ENCODE peak calls at places on chromosomes 7 and 10, in eight cellular contexts. X is mucosa of descending colon, T is testis, P is brain microvascular endothelial cell, W is A549, Z is Panc1, C is endothelial cell of umbilical vein, O is dorsolateral prefrontal cortex. B is an unnamed sample.

GRCh38 chr7:66946545-66946944 is 25.5 kb downstream of the TMEM248 start:
- DNase-seq in X (no peak), T (no peak), P (no peak), W (no peak), Z (no peak), C (peak), O (no peak), B (no peak)

GRCh38 chr7:128076831-128077271 is 45.6 kb upstream of the LRRC4 start:
- DNase-seq in X (peak), T (peak), P (no peak), W (no peak), Z (no peak), C (no peak), O (no peak), B (no peak)

GRCh38 chr7:156684661-156685060 is 44.1 kb downstream of the RNF32 start:
- DNase-seq in X (no peak), T (no peak), P (no peak), W (no peak), Z (no peak), C (no peak), O (no peak), B (no peak)

GRCh38 chr10:79111427-79111826 is 42.7 kb downstream of the ZMIZ1 start:
- DNase-seq in X (no peak), T (no peak), P (peak), W (peak), Z (no peak), C (no peak), O (no peak), B (peak)

GRCh38 chr10:132691711-132692153 is 94.2 kb downstream of the NKX6-2 start:
- DNase-seq in X (peak), T (no peak), P (no peak), W (no peak), Z (no peak), C (no peak), O (peak), B (no peak)

GRCh38 chr10:106011189-106011744 is 1153.2 kb downstream of the SORCS1 start:
- DNase-seq in X (no peak), T (no peak), P (no peak), W (no peak), Z (no peak), C (no peak), O (no peak), B (no peak)

GRCh38 chr10:87095241-87095945 is 387 bp downstream of the SHLD2 start:
- DNase-seq in X (peak), T (peak), P (peak), W (peak), Z (no peak), C (peak), O (peak), B (no peak)

GRCh38 chr10:17454181-17454800 is at the start of gene ST8SIA6:
- DNase-seq in X (peak), T (peak), P (peak), W (peak), Z (no peak), C (peak), O (no peak), B (no peak)

GRCh38 chr7:91941450-91941849 is 788 bp downstream of the AKAP9 start:
- DNase-seq in X (peak), T (peak), P (peak), W (no peak), Z (no peak), C (peak), O (no peak), B (no peak)

GRCh38 chr10:132466520-132467463 is 69.8 kb downstream of the PWWP2B start:
- DNase-seq in X (peak), T (no peak), P (no peak), W (no peak), Z (no peak), C (no peak), O (peak), B (no peak)

GRCh38 chr10:49569031-49569765 is 30.3 kb upstream of the ERCC6 start:
- DNase-seq in X (no peak), T (no peak), P (peak), W (no peak), Z (no peak), C (no peak), O (no peak), B (no peak)

GRCh38 chr10:12482586-12482985 is 133.2 kb downstream of the CAMK1D start:
- DNase-seq in X (no peak), T (no peak), P (no peak), W (no peak), Z (no peak), C (no peak), O (no peak), B (no peak)

GRCh38 chr7:98754041-98754479 is 115.8 kb downstream of the TMEM130 start:
- DNase-seq in X (no peak), T (peak), P (no peak), W (no peak), Z (no peak), C (no peak), O (no peak), B (no peak)

GRCh38 chr10:18164093-18164492 is 23.9 kb downstream of the CACNB2 start:
- DNase-seq in X (no peak), T (no peak), P (peak), W (no peak), Z (no peak), C (no peak), O (no peak), B (no peak)

GRCh38 chr7:3244241-3244814 is 56.7 kb upstream of the SDK1 start:
- DNase-seq in X (no peak), T (no peak), P (peak), W (peak), Z (peak), C (peak), O (no peak), B (peak)

GRCh38 chr10:23869996-23870395 is 338.9 kb upstream of the KIAA1217 start:
- DNase-seq in X (no peak), T (no peak), P (no peak), W (no peak), Z (no peak), C (no peak), O (no peak), B (no peak)

GRCh38 chr10:126171555-126171954 is 216.7 kb downstream of the ADAM12 start:
- DNase-seq in X (no peak), T (no peak), P (peak), W (no peak), Z (no peak), C (no peak), O (no peak), B (no peak)

GRCh38 chr10:52740913-52741675 is 31.5 kb downstream of the MBL2 start:
- DNase-seq in X (peak), T (peak), P (peak), W (peak), Z (peak), C (peak), O (no peak), B (no peak)

GRCh38 chr10:7408003-7408493 is 2.8 kb downstream of the SFMBT2 start:
- DNase-seq in X (peak), T (peak), P (no peak), W (no peak), Z (no peak), C (peak), O (no peak), B (no peak)

GRCh38 chr7:90836937-90837336 is 240.8 kb downstream of the CDK14 start:
- DNase-seq in X (no peak), T (no peak), P (no peak), W (no peak), Z (no peak), C (no peak), O (no peak), B (no peak)

GRCh38 chr7:112596260-112596659 is 115.5 kb downstream of the LSMEM1 start:
- DNase-seq in X (no peak), T (no peak), P (peak), W (no peak), Z (no peak), C (no peak), O (no peak), B (no peak)

GRCh38 chr7:121531175-121532070 is 135.3 kb upstream of the FAM3C start:
- DNase-seq in X (no peak), T (no peak), P (peak), W (no peak), Z (no peak), C (peak), O (no peak), B (no peak)

GRCh38 chr10:27744478-27745379 is 890 bp downstream of the MKX start:
- DNase-seq in X (peak), T (peak), P (no peak), W (no peak), Z (no peak), C (peak), O (no peak), B (no peak)

GRCh38 chr10:27745380-27745718 is 270 bp downstream of the MKX start:
- DNase-seq in X (no peak), T (no peak), P (no peak), W (no peak), Z (no peak), C (no peak), O (no peak), B (no peak)

GRCh38 chr10:27745719-27746363 is at the start of gene MKX:
- DNase-seq in X (peak), T (peak), P (peak), W (no peak), Z (no peak), C (peak), O (no peak), B (no peak)

GRCh38 chr10:27747096-27747451 is 1.5 kb upstream of the MKX start:
- DNase-seq in X (no peak), T (peak), P (no peak), W (no peak), Z (no peak), C (no peak), O (no peak), B (no peak)

DNA sequence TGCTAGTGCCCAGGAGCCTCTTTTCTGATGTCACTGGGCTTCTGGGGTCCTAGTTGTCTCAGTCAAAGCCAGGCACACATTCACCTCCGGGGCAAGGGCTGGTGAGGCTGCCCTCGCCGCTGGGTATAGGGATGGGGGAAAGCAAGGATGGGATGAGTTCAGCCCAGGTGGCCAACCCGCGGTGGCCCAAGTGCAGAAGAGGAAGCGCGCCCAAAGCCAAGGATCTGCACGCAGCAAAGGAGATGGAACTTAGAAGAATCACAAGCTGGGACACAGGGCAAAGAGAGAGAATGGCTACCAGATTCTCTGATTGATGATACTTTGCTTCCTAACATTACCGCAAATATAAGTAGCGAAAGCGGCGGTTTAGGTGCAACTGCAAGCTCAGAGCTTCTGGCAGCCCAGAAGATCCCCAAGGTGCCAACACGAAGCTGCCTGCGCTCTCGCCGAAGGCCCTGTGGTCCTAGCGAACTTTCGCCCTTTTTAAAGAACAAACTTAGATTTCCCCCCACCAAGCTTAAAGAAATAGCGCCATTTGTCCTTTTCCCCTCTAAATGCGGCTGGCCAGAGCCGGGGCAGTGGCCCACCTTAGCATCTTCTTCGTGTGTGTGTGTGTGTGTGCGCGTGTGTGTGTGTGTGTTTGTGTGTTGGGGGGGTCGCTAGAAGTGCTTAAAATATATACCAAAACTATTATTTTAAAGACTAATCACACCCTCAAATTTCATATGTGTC is 911 bp upstream of the MKX start:
- DNase-seq in X (no peak), T (no peak), P (no peak), W (no peak), Z (no peak), C (no peak), O (no peak), B (no peak)
- H3K4me3 ChIP-seq in X (no peak), T (peak), P (peak), W (no peak), Z (no peak), C (no peak), O (peak), B (peak)

GRCh38 chr7:208128-208673 is 15.8 kb downstream of the FAM20C start:
- DNase-seq in X (no peak), T (no peak), P (no peak), W (no peak), Z (no peak), C (no peak), O (no peak), B (no peak)
- TF ChIP-seq CTCF in X (no peak), T (no peak), P (no peak), W (no peak), Z (no peak), C (no peak), O (no peak), B (no peak)

GRCh38 chr7:50798126-50798525 is 15.4 kb upstream of the GRB10 start:
- DNase-seq in X (no peak), T (no peak), P (no peak), W (no peak), Z (no peak), C (no peak), O (no peak), B (no peak)
- H3K4me3 ChIP-seq in X (no peak), T (no peak), P (no peak), W (no peak), Z (no peak), C (no peak), O (no peak), B (no peak)

GRCh38 chr7:12888727-12889126 is 201.3 kb downstream of the ARL4A start:
- DNase-seq in X (no peak), T (no peak), P (peak), W (no peak), Z (no peak), C (peak), O (no peak), B (no peak)
- TF ChIP-seq CTCF in X (no peak), T (no peak), P (no peak), W (no peak), Z (no peak), C (no peak), O (no peak), B (no peak)

GRCh38 chr10:3879073-3879472 is 94.1 kb upstream of the KLF6 start:
- DNase-seq in X (no peak), T (no peak), P (no peak), W (no peak), Z (no peak), C (no peak), O (no peak), B (no peak)
- H3K4me3 ChIP-seq in X (no peak), T (no peak), P (no peak), W (no peak), Z (no peak), C (no peak), O (no peak), B (no peak)

GRCh38 chr10:110388682-110389052 is 83.9 kb upstream of the SMNDC1 start:
- DNase-seq in X (no peak), T (no peak), P (no peak), W (no peak), Z (no peak), C (no peak), O (no peak), B (no peak)
- TF ChIP-seq CTCF in X (no peak), T (no peak), P (peak), W (no peak), Z (no peak), C (no peak), O (no peak), B (peak)

DNA sequence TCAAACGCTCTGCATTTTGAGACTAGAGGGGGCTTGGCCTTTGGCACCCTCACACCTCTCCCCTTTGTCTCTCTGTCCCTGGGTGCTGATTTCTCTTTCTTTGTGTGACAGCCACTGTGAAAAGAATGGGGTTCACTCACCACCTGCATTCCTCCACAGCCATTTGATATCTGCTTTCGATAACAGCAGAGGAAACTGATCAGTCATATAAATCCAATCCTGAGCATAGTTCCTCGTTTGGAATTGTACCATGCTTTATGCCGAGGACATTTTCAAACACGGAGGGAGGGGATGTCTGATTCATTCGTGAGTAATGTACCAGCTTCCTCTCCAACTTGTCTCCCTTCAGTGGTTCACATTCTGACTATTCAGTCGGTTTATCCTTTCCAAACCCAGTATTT is 15.8 kb downstream of the MET start:
- DNase-seq in X (no peak), T (no peak), P (peak), W (peak), Z (peak), C (peak), O (no peak), B (peak)
- H3K4me3 ChIP-seq in X (no peak), T (no peak), P (no peak), W (peak), Z (no peak), C (no peak), O (no peak), B (no peak)

DNA sequence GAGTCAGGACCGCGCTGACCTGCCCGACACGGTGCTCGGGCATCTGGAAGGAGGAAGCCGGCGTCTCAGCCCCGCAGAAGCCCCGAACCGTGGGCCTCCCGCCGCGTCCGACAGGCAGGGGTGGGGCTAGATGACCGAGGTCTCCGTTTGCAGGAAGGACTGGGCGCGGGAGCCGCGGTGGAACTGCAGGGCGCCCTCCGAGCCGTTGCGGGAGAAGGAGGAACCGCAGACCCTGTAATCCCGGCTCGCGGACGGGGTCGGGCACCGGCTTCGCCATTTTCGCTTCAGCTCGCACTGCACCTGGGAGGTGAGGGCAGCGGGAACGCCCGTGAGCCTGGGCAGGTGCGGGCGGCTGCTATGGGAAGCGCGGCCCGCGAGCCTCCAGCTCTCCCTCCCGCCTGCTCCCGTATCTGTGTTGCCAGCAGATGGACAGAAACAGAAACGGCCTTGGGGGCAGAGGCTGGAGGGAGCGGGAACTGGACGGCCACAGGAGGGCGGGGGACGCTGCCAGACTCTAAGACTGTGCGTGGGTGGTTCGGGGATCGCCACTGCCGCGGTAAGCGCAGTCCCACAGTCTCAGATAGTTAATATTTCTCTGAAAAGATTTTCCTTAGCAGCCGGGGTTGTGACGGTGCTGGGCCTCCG is 114.1 kb downstream of the VIPR2 start:
- DNase-seq in X (peak), T (peak), P (peak), W (peak), Z (no peak), C (peak), O (no peak), B (no peak)
- TF ChIP-seq CTCF in X (no peak), T (peak), P (peak), W (peak), Z (no peak), C (peak), O (no peak), B (peak)

GRCh38 chr7:115145512-115145911 is 223.6 kb downstream of the MDFIC start:
- DNase-seq in X (no peak), T (no peak), P (no peak), W (no peak), Z (no peak), C (no peak), O (no peak), B (no peak)
- H3K4me3 ChIP-seq in X (no peak), T (no peak), P (no peak), W (no peak), Z (no peak), C (no peak), O (no peak), B (no peak)

B was measured in kidney epithelial cell.